ENCODE peak calls at places on chromosome 19, in ten cellular contexts. A, M, Q, X, Z, L, H, U, F and E are unnamed samples.

GRCh38 chr19:2271516-2272103 is 10.4 kb downstream of the PEAK3 start:
- DNase-seq in A (peak), M (peak), Q (no peak), X (no peak), Z (peak), L (no peak), H (no peak), U (no peak), F (no peak), E (no peak)

GRCh38 chr19:33214621-33215020 is 11.0 kb downstream of the SLC7A10 start:
- DNase-seq in A (no peak), M (peak), Q (no peak), X (peak), Z (no peak), L (no peak), H (no peak), U (no peak), F (no peak), E (no peak)

GRCh38 chr19:57825501-57825900 is 4.6 kb upstream of the ZNF587B start:
- DNase-seq in A (no peak), M (no peak), Q (no peak), X (no peak), Z (no peak), L (no peak), H (no peak), U (no peak), F (no peak), E (no peak)

GRCh38 chr19:49761625-49762311 is 1.3 kb downstream of the TSKS start:
- DNase-seq in A (no peak), M (no peak), Q (peak), X (no peak), Z (peak), L (no peak), H (no peak), U (no peak), F (peak), E (no peak)

GRCh38 chr19:55640043-55640576 is 692 bp upstream of the ZNF580 start:
- DNase-seq in A (peak), M (peak), Q (peak), X (no peak), Z (peak), L (peak), H (no peak), U (peak), F (peak), E (peak)

GRCh38 chr19:40802300-40803169 is 3.5 kb downstream of the EGLN2 start:
- DNase-seq in A (no peak), M (no peak), Q (peak), X (no peak), Z (peak), L (no peak), H (no peak), U (no peak), F (peak), E (no peak)

GRCh38 chr19:271856-272255 is 19.3 kb downstream of the PLPP2 start:
- DNase-seq in A (no peak), M (no peak), Q (no peak), X (no peak), Z (no peak), L (no peak), H (no peak), U (no peak), F (no peak), E (no peak)

GRCh38 chr19:7869910-7870511 is 4.2 kb downstream of the PRR36 start:
- DNase-seq in A (peak), M (peak), Q (no peak), X (no peak), Z (peak), L (peak), H (no peak), U (no peak), F (no peak), E (peak)

GRCh38 chr19:913080-913748 is at the start of gene R3HDM4:
- DNase-seq in A (peak), M (peak), Q (peak), X (peak), Z (peak), L (peak), H (no peak), U (no peak), F (peak), E (peak)

GRCh38 chr19:1252818-1253513 is 4.6 kb downstream of the MIDN start:
- DNase-seq in A (peak), M (no peak), Q (peak), X (no peak), Z (peak), L (peak), H (peak), U (peak), F (peak), E (peak)

GRCh38 chr19:54207908-54208783 is 7.5 kb downstream of the RPS9 start:
- DNase-seq in A (peak), M (no peak), Q (peak), X (no peak), Z (no peak), L (no peak), H (no peak), U (no peak), F (peak), E (no peak)

GRCh38 chr19:2523630-2524311 is 47.8 kb downstream of the GADD45B start:
- DNase-seq in A (no peak), M (no peak), Q (no peak), X (no peak), Z (no peak), L (no peak), H (no peak), U (no peak), F (no peak), E (no peak)

GRCh38 chr19:9342610-9343304 is 18.8 kb downstream of the ZNF559 start:
- DNase-seq in A (no peak), M (no peak), Q (no peak), X (no peak), Z (no peak), L (no peak), H (no peak), U (no peak), F (no peak), E (no peak)

GRCh38 chr19:48637948-48638830 is 1.0 kb upstream of the DBP start:
- DNase-seq in A (peak), M (peak), Q (peak), X (peak), Z (peak), L (peak), H (peak), U (peak), F (peak), E (peak)

GRCh38 chr19:57664269-57665127 is 4.2 kb upstream of the ZSCAN4 start:
- DNase-seq in A (peak), M (peak), Q (peak), X (peak), Z (peak), L (no peak), H (peak), U (no peak), F (no peak), E (no peak)

GRCh38 chr19:43611788-43612187 is at the start of gene SRRM5:
- DNase-seq in A (no peak), M (no peak), Q (no peak), X (no peak), Z (no peak), L (no peak), H (no peak), U (no peak), F (no peak), E (no peak)

GRCh38 chr19:51980116-51980736 is 6.4 kb downstream of the ZNF350 start:
- DNase-seq in A (no peak), M (no peak), Q (no peak), X (no peak), Z (no peak), L (no peak), H (no peak), U (no peak), F (no peak), E (no peak)

GRCh38 chr19:48920949-48921348 is 12.6 kb upstream of the DHDH start:
- DNase-seq in A (no peak), M (no peak), Q (no peak), X (no peak), Z (no peak), L (no peak), H (no peak), U (no peak), F (no peak), E (no peak)

GRCh38 chr19:57421037-57421436 is 10.1 kb downstream of the ZNF17 start:
- DNase-seq in A (no peak), M (no peak), Q (no peak), X (no peak), Z (no peak), L (no peak), H (no peak), U (no peak), F (no peak), E (no peak)

GRCh38 chr19:40716031-40716654 is 543 bp downstream of the COQ8B start:
- DNase-seq in A (peak), M (no peak), Q (peak), X (no peak), Z (peak), L (peak), H (no peak), U (no peak), F (peak), E (peak)

GRCh38 chr19:2212861-2213711 is 23.0 kb downstream of the PLEKHJ1 start:
- DNase-seq in A (no peak), M (no peak), Q (no peak), X (no peak), Z (no peak), L (no peak), H (no peak), U (no peak), F (no peak), E (no peak)

GRCh38 chr19:52070496-52070895 is 21.9 kb upstream of the ZNF432 start:
- DNase-seq in A (no peak), M (no peak), Q (no peak), X (no peak), Z (no peak), L (no peak), H (no peak), U (no peak), F (no peak), E (no peak)

GRCh38 chr19:36489139-36489919 is at the start of gene ZNF566:
- DNase-seq in A (peak), M (peak), Q (peak), X (peak), Z (peak), L (peak), H (peak), U (peak), F (peak), E (peak)

GRCh38 chr19:49447485-49448431 is 3.9 kb downstream of the PIH1D1 start:
- DNase-seq in A (peak), M (peak), Q (no peak), X (no peak), Z (peak), L (no peak), H (no peak), U (no peak), F (no peak), E (no peak)

GRCh38 chr19:58468216-58468839 is 1.4 kb downstream of the ZNF324 start:
- DNase-seq in A (no peak), M (no peak), Q (no peak), X (no peak), Z (no peak), L (no peak), H (no peak), U (no peak), F (no peak), E (no peak)

GRCh38 chr19:48660854-48661731 is 11.7 kb downstream of the NTN5 start:
- DNase-seq in A (peak), M (peak), Q (peak), X (peak), Z (peak), L (peak), H (peak), U (peak), F (peak), E (peak)

GRCh38 chr19:51097166-51097736 is 11.0 kb downstream of the CTU1 start:
- DNase-seq in A (peak), M (peak), Q (peak), X (peak), Z (peak), L (peak), H (no peak), U (no peak), F (no peak), E (peak)

GRCh38 chr19:20470345-20471119 is 95.0 kb downstream of the ZNF737 start:
- DNase-seq in A (peak), M (no peak), Q (no peak), X (no peak), Z (no peak), L (no peak), H (no peak), U (no peak), F (no peak), E (no peak)

DNA sequence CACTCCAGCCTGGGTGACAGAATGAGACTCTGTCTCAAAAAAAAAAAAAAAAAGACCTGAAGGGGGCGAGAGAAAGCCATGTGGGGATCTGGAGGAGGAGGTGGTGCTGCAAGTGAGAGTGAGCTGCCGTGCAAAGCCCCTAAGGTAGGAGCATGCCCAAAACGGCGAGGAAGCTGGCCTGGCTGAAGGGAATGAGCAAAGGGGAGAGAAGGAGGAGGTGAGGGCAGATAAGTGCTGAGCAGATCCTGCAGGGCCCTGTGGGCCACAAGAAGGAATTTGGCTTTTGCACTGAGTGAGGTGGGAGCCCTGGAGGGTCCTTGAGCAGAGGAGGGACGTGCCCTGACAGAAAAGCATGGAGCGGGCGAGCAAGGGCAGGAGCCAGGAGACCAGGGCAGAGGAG is 19.4 kb upstream of the ADGRE5 start:
- DNase-seq in A (no peak), M (peak), Q (no peak), X (no peak), Z (no peak), L (peak), H (no peak), U (no peak), F (no peak), E (no peak)
- TF ChIP-seq CTCF in A (no peak), M (no peak), Q (peak), X (no peak), Z (peak), L (peak), H (peak), U (no peak), F (no peak), E (peak)

GRCh38 chr19:45637890-45638667 is 1.1 kb downstream of the EML2 start:
- DNase-seq in A (no peak), M (no peak), Q (no peak), X (no peak), Z (no peak), L (no peak), H (no peak), U (no peak), F (no peak), E (no peak)

GRCh38 chr19:45636902-45637301 is 2.3 kb downstream of the EML2 start:
- DNase-seq in A (no peak), M (no peak), Q (no peak), X (no peak), Z (no peak), L (no peak), H (no peak), U (no peak), F (no peak), E (no peak)

GRCh38 chr19:45641274-45642105 is 2.3 kb upstream of the EML2 start:
- DNase-seq in A (peak), M (peak), Q (peak), X (peak), Z (peak), L (peak), H (no peak), U (peak), F (peak), E (peak)

GRCh38 chr19:45640849-45641273 is 1.7 kb upstream of the EML2 start:
- DNase-seq in A (no peak), M (peak), Q (no peak), X (no peak), Z (no peak), L (peak), H (no peak), U (no peak), F (no peak), E (no peak)

DNA sequence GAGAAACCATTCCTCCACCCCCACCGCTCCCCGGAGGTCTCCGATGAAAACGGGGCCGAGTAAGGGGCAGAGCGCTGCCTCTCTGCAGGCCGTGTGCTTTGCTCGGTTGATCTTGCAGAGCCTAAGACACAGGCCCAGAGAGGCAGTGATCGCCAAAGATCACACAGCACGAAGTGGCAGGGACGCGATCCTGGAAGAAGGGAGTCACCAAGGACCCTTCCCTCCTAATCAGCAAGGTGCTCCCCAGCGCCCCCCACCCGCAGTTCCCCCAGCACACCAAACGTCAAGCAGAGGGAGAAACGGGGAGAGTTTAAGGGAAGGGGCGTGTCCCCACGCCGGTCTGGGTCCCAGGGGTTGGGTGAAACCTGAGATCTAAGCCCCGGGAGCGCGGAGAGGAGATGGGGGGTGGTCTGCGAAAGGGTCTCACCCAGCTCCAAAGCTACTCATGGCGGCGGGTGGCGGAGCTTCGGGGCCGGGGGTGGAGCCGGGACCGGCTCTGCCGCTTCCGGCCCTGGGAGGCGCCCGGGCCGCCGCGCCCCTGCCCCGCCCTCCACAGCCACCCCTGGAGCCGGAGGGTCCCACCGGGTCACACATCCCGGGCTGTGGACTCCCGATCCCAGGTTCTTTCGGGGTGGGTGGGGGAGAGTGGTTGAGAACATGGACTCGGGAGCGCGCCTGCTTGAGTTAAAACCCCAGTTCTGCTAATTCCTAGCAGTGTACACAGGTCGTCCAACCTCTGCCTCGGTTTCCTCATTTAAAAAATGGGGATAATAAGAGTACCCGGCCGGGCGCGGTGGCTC is at the start of gene EML2:
- DNase-seq in A (peak), M (peak), Q (peak), X (peak), Z (peak), L (peak), H (no peak), U (no peak), F (peak), E (peak)
- TF ChIP-seq CTCF in A (no peak), M (no peak), Q (peak), X (no peak), Z (no peak), L (peak), H (peak), U (no peak), F (no peak), E (no peak)

DNA sequence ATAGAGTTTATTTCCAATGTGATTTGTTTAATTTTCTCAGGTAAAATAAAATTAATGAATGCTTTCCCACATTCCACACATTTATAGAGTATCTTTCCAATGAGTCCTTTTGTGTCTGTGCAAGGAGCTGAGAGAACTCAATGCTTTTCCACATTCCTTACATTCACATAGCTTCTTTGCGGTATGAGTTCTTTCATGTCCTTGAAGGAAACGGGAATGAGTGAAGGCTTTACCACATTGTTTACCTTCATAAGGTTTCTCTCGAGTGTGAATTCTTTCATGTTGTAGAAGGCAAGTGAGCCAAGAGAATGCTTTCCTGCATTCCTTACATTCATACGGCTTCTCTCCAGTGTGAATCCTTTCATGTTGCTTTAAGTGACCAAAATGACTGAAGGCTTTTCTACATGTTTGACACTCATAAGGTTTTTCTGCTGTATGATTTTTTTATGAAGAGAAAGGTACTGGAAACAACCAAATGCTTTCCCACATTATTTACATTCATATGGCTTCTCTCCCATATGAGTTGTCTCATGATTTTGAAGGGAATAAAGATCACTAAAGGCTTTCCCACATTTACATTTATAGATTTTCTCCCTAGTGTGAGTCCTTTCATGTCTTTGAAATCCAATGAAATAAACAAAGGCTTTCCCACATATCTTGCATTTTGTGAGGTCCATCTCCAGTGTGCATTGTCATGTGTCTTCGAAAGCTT is 14.4 kb upstream of the ZNF442 start:
- DNase-seq in A (no peak), M (no peak), Q (no peak), X (no peak), Z (no peak), L (no peak), H (no peak), U (no peak), F (no peak), E (no peak)
- TF ChIP-seq CTCF in A (no peak), M (no peak), Q (no peak), X (no peak), Z (no peak), L (no peak), H (no peak), U (no peak), F (no peak), E (no peak)

GRCh38 chr19:11102944-11103343 is 13.7 kb downstream of the LDLR start:
- DNase-seq in A (no peak), M (no peak), Q (no peak), X (no peak), Z (no peak), L (no peak), H (no peak), U (no peak), F (no peak), E (no peak)

GRCh38 chr19:11111771-11112144 is 22.5 kb downstream of the LDLR start:
- DNase-seq in A (no peak), M (no peak), Q (no peak), X (no peak), Z (no peak), L (no peak), H (no peak), U (no peak), F (no peak), E (no peak)

GRCh38 chr19:11105014-11105636 is 15.9 kb downstream of the LDLR start:
- DNase-seq in A (no peak), M (no peak), Q (no peak), X (no peak), Z (no peak), L (no peak), H (no peak), U (no peak), F (no peak), E (no peak)

GRCh38 chr19:11111117-11111770 is 22.0 kb downstream of the LDLR start:
- DNase-seq in A (no peak), M (no peak), Q (no peak), X (no peak), Z (no peak), L (no peak), H (no peak), U (no peak), F (no peak), E (no peak)

DNA sequence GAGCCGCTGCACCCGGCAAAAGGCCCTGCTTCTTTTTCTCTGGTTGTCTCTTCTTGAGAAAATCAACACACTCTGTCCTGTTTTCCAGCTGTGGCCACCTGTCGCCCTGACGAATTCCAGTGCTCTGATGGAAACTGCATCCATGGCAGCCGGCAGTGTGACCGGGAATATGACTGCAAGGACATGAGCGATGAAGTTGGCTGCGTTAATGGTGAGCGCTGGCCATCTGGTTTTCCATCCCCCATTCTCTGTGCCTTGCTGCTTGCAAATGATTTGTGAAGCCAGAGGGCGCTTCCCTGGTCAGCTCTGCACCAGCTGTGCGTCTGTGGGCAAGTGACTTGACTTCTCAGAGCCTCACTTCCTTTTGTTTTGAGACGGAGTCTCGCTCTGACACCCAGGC is 17.2 kb downstream of the LDLR start:
- DNase-seq in A (no peak), M (no peak), Q (peak), X (no peak), Z (no peak), L (no peak), H (no peak), U (no peak), F (no peak), E (no peak)
- TF ChIP-seq CTCF in A (no peak), M (no peak), Q (no peak), X (no peak), Z (no peak), L (no peak), H (no peak), U (no peak), F (no peak), E (no peak)